ENCODE peak calls at places on chromosomes 5 and 9, in seven cellular contexts. One of them, this sample, is unnamed.

GRCh38 chr5:81838307-81838906 is 87.5 kb upstream of the SSBP2 start:
- DNase-seq in RWPE1: no peak
- DNase-seq in aorta: no peak
- DNase-seq in effector memory CD4-positive, alpha-beta T cell: no peak
- DNase-seq in heart right ventricle: no peak
- DNase-seq in breast epithelium: no peak
- DNase-seq in CD4-positive, CD25-positive, alpha-beta regulatory T cell: peak
- DNase-seq in this sample: peak

GRCh38 chr5:116371935-116372334 is 202.7 kb downstream of the SEMA6A start:
- DNase-seq in heart right ventricle: no peak
- DNase-seq in breast epithelium: no peak
- DNase-seq in RWPE1: no peak
- DNase-seq in aorta: no peak
- DNase-seq in effector memory CD4-positive, alpha-beta T cell: no peak
- DNase-seq in CD4-positive, CD25-positive, alpha-beta regulatory T cell: no peak
- DNase-seq in this sample: no peak

GRCh38 chr5:131303537-131303936 is 39.7 kb downstream of the CDC42SE2 start:
- DNase-seq in aorta: no peak
- DNase-seq in breast epithelium: no peak
- DNase-seq in RWPE1: peak
- DNase-seq in effector memory CD4-positive, alpha-beta T cell: no peak
- DNase-seq in CD4-positive, CD25-positive, alpha-beta regulatory T cell: no peak
- DNase-seq in heart right ventricle: no peak
- DNase-seq in this sample: no peak

GRCh38 chr5:180090769-180091546 is 19.4 kb upstream of the RNF130 start:
- DNase-seq in breast epithelium: peak
- DNase-seq in effector memory CD4-positive, alpha-beta T cell: no peak
- DNase-seq in CD4-positive, CD25-positive, alpha-beta regulatory T cell: no peak
- DNase-seq in heart right ventricle: no peak
- DNase-seq in RWPE1: no peak
- DNase-seq in aorta: no peak
- DNase-seq in this sample: no peak

GRCh38 chr5:72465601-72466563 is 41.3 kb downstream of the ZNF366 start:
- DNase-seq in effector memory CD4-positive, alpha-beta T cell: no peak
- DNase-seq in RWPE1: no peak
- DNase-seq in heart right ventricle: no peak
- DNase-seq in CD4-positive, CD25-positive, alpha-beta regulatory T cell: no peak
- DNase-seq in aorta: no peak
- DNase-seq in breast epithelium: no peak
- DNase-seq in this sample: no peak

GRCh38 chr5:145941096-145941676 is 4.8 kb downstream of the SH3RF2 start:
- DNase-seq in heart right ventricle: no peak
- DNase-seq in effector memory CD4-positive, alpha-beta T cell: no peak
- DNase-seq in breast epithelium: peak
- DNase-seq in RWPE1: no peak
- DNase-seq in CD4-positive, CD25-positive, alpha-beta regulatory T cell: no peak
- DNase-seq in aorta: no peak
- DNase-seq in this sample: no peak

GRCh38 chr9:35350827-35351549 is 138.9 kb upstream of the RUSC2 start:
- DNase-seq in CD4-positive, CD25-positive, alpha-beta regulatory T cell: no peak
- DNase-seq in RWPE1: no peak
- DNase-seq in aorta: no peak
- DNase-seq in effector memory CD4-positive, alpha-beta T cell: no peak
- DNase-seq in breast epithelium: no peak
- DNase-seq in heart right ventricle: no peak
- DNase-seq in this sample: no peak

GRCh38 chr9:125807065-125807464 is 59.9 kb downstream of the PBX3 start:
- DNase-seq in RWPE1: no peak
- DNase-seq in CD4-positive, CD25-positive, alpha-beta regulatory T cell: no peak
- DNase-seq in effector memory CD4-positive, alpha-beta T cell: no peak
- DNase-seq in breast epithelium: no peak
- DNase-seq in aorta: no peak
- DNase-seq in heart right ventricle: no peak
- DNase-seq in this sample: no peak

GRCh38 chr5:84168841-84169240 is 215.8 kb downstream of the EDIL3 start:
- DNase-seq in RWPE1: no peak
- DNase-seq in CD4-positive, CD25-positive, alpha-beta regulatory T cell: no peak
- DNase-seq in breast epithelium: no peak
- DNase-seq in effector memory CD4-positive, alpha-beta T cell: no peak
- DNase-seq in heart right ventricle: no peak
- DNase-seq in aorta: no peak
- DNase-seq in this sample: no peak

GRCh38 chr5:96327728-96328127 is 105.3 kb downstream of the PCSK1 start:
- DNase-seq in effector memory CD4-positive, alpha-beta T cell: no peak
- DNase-seq in breast epithelium: no peak
- DNase-seq in aorta: no peak
- DNase-seq in heart right ventricle: no peak
- DNase-seq in RWPE1: no peak
- DNase-seq in CD4-positive, CD25-positive, alpha-beta regulatory T cell: no peak
- DNase-seq in this sample: no peak

GRCh38 chr5:82497242-82497641 is 219.1 kb upstream of the RPS23 start:
- DNase-seq in effector memory CD4-positive, alpha-beta T cell: no peak
- DNase-seq in breast epithelium: no peak
- DNase-seq in RWPE1: no peak
- DNase-seq in heart right ventricle: no peak
- DNase-seq in CD4-positive, CD25-positive, alpha-beta regulatory T cell: no peak
- DNase-seq in aorta: no peak
- DNase-seq in this sample: no peak

GRCh38 chr5:111383288-111383970 is 128.9 kb downstream of the STARD4 start:
- DNase-seq in aorta: no peak
- DNase-seq in breast epithelium: no peak
- DNase-seq in RWPE1: no peak
- DNase-seq in effector memory CD4-positive, alpha-beta T cell: no peak
- DNase-seq in heart right ventricle: no peak
- DNase-seq in CD4-positive, CD25-positive, alpha-beta regulatory T cell: no peak
- DNase-seq in this sample: no peak

GRCh38 chr5:28014779-28015178 is 976.4 kb upstream of the CDH9 start:
- DNase-seq in RWPE1: no peak
- DNase-seq in effector memory CD4-positive, alpha-beta T cell: no peak
- DNase-seq in CD4-positive, CD25-positive, alpha-beta regulatory T cell: no peak
- DNase-seq in aorta: no peak
- DNase-seq in heart right ventricle: no peak
- DNase-seq in breast epithelium: no peak
- DNase-seq in this sample: no peak

GRCh38 chr5:77628840-77629552 is 9.5 kb downstream of the OTP start:
- DNase-seq in heart right ventricle: no peak
- DNase-seq in CD4-positive, CD25-positive, alpha-beta regulatory T cell: no peak
- DNase-seq in RWPE1: no peak
- DNase-seq in effector memory CD4-positive, alpha-beta T cell: no peak
- DNase-seq in breast epithelium: no peak
- DNase-seq in aorta: no peak
- DNase-seq in this sample: no peak

GRCh38 chr5:80960531-80961375 is 590 bp downstream of the RASGRF2 start:
- DNase-seq in heart right ventricle: peak
- DNase-seq in breast epithelium: no peak
- DNase-seq in RWPE1: peak
- DNase-seq in aorta: peak
- DNase-seq in effector memory CD4-positive, alpha-beta T cell: peak
- DNase-seq in CD4-positive, CD25-positive, alpha-beta regulatory T cell: peak
- DNase-seq in this sample: peak

GRCh38 chr5:17089690-17090089 is 127.7 kb upstream of the BASP1 start:
- DNase-seq in effector memory CD4-positive, alpha-beta T cell: no peak
- DNase-seq in RWPE1: no peak
- DNase-seq in aorta: no peak
- DNase-seq in breast epithelium: no peak
- DNase-seq in CD4-positive, CD25-positive, alpha-beta regulatory T cell: no peak
- DNase-seq in heart right ventricle: no peak
- DNase-seq in this sample: no peak

GRCh38 chr9:137454145-137454505 is 5.0 kb downstream of the NSMF start:
- DNase-seq in heart right ventricle: peak
- DNase-seq in effector memory CD4-positive, alpha-beta T cell: no peak
- DNase-seq in CD4-positive, CD25-positive, alpha-beta regulatory T cell: peak
- DNase-seq in aorta: peak
- DNase-seq in RWPE1: no peak
- DNase-seq in breast epithelium: peak
- DNase-seq in this sample: peak

GRCh38 chr5:22314548-22314947 is 538.6 kb downstream of the CDH12 start:
- DNase-seq in RWPE1: no peak
- DNase-seq in aorta: no peak
- DNase-seq in heart right ventricle: no peak
- DNase-seq in CD4-positive, CD25-positive, alpha-beta regulatory T cell: no peak
- DNase-seq in effector memory CD4-positive, alpha-beta T cell: no peak
- DNase-seq in breast epithelium: no peak
- DNase-seq in this sample: no peak

GRCh38 chr5:136075339-136075885 is 46.6 kb downstream of the TGFBI start:
- DNase-seq in aorta: no peak
- DNase-seq in effector memory CD4-positive, alpha-beta T cell: no peak
- DNase-seq in CD4-positive, CD25-positive, alpha-beta regulatory T cell: no peak
- DNase-seq in RWPE1: no peak
- DNase-seq in heart right ventricle: no peak
- DNase-seq in breast epithelium: no peak
- DNase-seq in this sample: no peak

GRCh38 chr9:1173986-1174385 is 123.8 kb downstream of the DMRT2 start:
- DNase-seq in CD4-positive, CD25-positive, alpha-beta regulatory T cell: no peak
- DNase-seq in heart right ventricle: no peak
- DNase-seq in aorta: no peak
- DNase-seq in RWPE1: no peak
- DNase-seq in breast epithelium: no peak
- DNase-seq in effector memory CD4-positive, alpha-beta T cell: no peak
- DNase-seq in this sample: no peak

DNA sequence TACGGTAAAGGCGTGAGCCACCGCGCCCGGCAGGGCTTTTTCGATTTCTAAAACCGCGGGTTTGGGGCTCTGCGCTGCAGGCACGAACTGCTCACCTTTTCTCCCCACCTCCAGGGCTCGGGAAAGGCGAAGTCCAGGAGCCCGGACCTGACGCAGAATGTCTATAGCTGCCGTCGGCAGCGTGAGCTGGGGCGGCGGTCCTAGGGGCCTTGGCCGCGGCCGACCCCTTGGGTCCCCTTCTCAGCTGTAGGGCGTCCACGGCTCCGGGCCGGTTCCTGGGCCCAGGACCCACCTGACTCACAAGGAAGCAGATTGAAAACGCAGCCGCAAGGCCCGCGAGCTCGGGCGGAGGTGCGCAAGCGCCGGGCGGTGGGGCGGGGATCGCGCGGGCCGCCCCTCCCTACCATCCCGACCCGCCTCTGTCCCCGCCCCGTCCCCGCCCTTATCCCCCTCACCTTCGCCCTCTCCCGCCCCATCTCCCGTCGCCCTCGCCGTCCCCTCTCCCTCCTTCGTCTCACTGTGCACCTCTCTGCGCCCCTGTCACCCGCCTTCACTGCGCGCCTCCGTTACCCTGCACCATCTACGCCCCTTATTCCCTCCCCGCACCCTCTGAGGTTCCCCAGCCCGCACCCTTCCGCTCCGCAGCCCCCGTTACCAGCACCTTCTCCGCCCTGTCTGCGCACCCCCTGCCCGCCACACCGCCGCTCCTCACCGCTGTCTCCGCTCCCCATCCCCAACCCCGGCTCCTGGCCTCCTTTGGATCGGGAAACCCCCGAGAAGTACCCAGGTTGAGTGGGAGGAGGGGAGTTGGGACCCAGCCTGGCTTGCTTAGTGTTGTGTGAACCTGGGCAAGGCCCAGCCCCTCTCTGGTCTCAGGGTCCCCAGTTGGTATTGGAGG is at the start of gene HDHD3:
- DNase-seq in heart right ventricle: peak
- DNase-seq in aorta: peak
- DNase-seq in effector memory CD4-positive, alpha-beta T cell: peak
- DNase-seq in RWPE1: peak
- DNase-seq in CD4-positive, CD25-positive, alpha-beta regulatory T cell: peak
- DNase-seq in breast epithelium: peak
- DNase-seq in this sample: peak
- H3K27ac ChIP-seq in heart right ventricle: peak
- H3K27ac ChIP-seq in aorta: peak
- H3K27ac ChIP-seq in effector memory CD4-positive, alpha-beta T cell: peak
- H3K27ac ChIP-seq in RWPE1: peak
- H3K27ac ChIP-seq in CD4-positive, CD25-positive, alpha-beta regulatory T cell: peak
- H3K27ac ChIP-seq in breast epithelium: peak
- H3K27ac ChIP-seq in this sample: peak

GRCh38 chr5:126920291-126920690 is 110.1 kb downstream of the MARCHF3 start:
- DNase-seq in aorta: no peak
- DNase-seq in effector memory CD4-positive, alpha-beta T cell: no peak
- DNase-seq in breast epithelium: no peak
- DNase-seq in heart right ventricle: no peak
- DNase-seq in CD4-positive, CD25-positive, alpha-beta regulatory T cell: no peak
- DNase-seq in RWPE1: no peak
- DNase-seq in this sample: no peak
- H3K27ac ChIP-seq in aorta: no peak
- H3K27ac ChIP-seq in effector memory CD4-positive, alpha-beta T cell: no peak
- H3K27ac ChIP-seq in breast epithelium: no peak
- H3K27ac ChIP-seq in heart right ventricle: peak
- H3K27ac ChIP-seq in CD4-positive, CD25-positive, alpha-beta regulatory T cell: no peak
- H3K27ac ChIP-seq in RWPE1: no peak
- H3K27ac ChIP-seq in this sample: no peak

GRCh38 chr5:60355181-60355580 is 344.8 kb downstream of the DEPDC1B start:
- DNase-seq in heart right ventricle: no peak
- DNase-seq in RWPE1: no peak
- DNase-seq in effector memory CD4-positive, alpha-beta T cell: no peak
- DNase-seq in breast epithelium: no peak
- DNase-seq in CD4-positive, CD25-positive, alpha-beta regulatory T cell: no peak
- DNase-seq in aorta: no peak
- DNase-seq in this sample: no peak
- H3K27ac ChIP-seq in heart right ventricle: no peak
- H3K27ac ChIP-seq in RWPE1: no peak
- H3K27ac ChIP-seq in effector memory CD4-positive, alpha-beta T cell: no peak
- H3K27ac ChIP-seq in breast epithelium: no peak
- H3K27ac ChIP-seq in CD4-positive, CD25-positive, alpha-beta regulatory T cell: no peak
- H3K27ac ChIP-seq in aorta: no peak
- H3K27ac ChIP-seq in this sample: no peak

GRCh38 chr5:134594797-134595457 is 37.7 kb downstream of the SAR1B start:
- DNase-seq in RWPE1: no peak
- DNase-seq in breast epithelium: no peak
- DNase-seq in heart right ventricle: no peak
- DNase-seq in effector memory CD4-positive, alpha-beta T cell: no peak
- DNase-seq in aorta: no peak
- DNase-seq in CD4-positive, CD25-positive, alpha-beta regulatory T cell: peak
- DNase-seq in this sample: no peak
- H3K27ac ChIP-seq in RWPE1: no peak
- H3K27ac ChIP-seq in breast epithelium: no peak
- H3K27ac ChIP-seq in heart right ventricle: peak
- H3K27ac ChIP-seq in effector memory CD4-positive, alpha-beta T cell: no peak
- H3K27ac ChIP-seq in aorta: no peak
- H3K27ac ChIP-seq in CD4-positive, CD25-positive, alpha-beta regulatory T cell: no peak
- H3K27ac ChIP-seq in this sample: no peak

GRCh38 chr9:107869111-107869510 is 379.5 kb upstream of the KLF4 start:
- DNase-seq in breast epithelium: no peak
- DNase-seq in effector memory CD4-positive, alpha-beta T cell: no peak
- DNase-seq in aorta: no peak
- DNase-seq in RWPE1: no peak
- DNase-seq in CD4-positive, CD25-positive, alpha-beta regulatory T cell: no peak
- DNase-seq in heart right ventricle: no peak
- DNase-seq in this sample: no peak
- H3K27ac ChIP-seq in breast epithelium: no peak
- H3K27ac ChIP-seq in effector memory CD4-positive, alpha-beta T cell: no peak
- H3K27ac ChIP-seq in aorta: no peak
- H3K27ac ChIP-seq in RWPE1: no peak
- H3K27ac ChIP-seq in CD4-positive, CD25-positive, alpha-beta regulatory T cell: no peak
- H3K27ac ChIP-seq in heart right ventricle: no peak
- H3K27ac ChIP-seq in this sample: no peak

This sample was measured in CD4-positive, alpha-beta memory T cell.